ENCODE peak calls at places on chromosome 4, in seven cellular contexts. R is endothelial cell of umbilical vein, P is colonic mucosa, D is tibial artery, B is left ventricle myocardium inferior, V is dorsolateral prefrontal cortex, C is MM.1S. Q is an unnamed sample.

GRCh38 chr4:4761128-4761991 is 98.1 kb upstream of the MSX1 start:
- DNase-seq in R (no peak), P (no peak), D (no peak), B (no peak), V (no peak), C (no peak), Q (no peak)

GRCh38 chr4:41257257-41257900 is 651 bp downstream of the UCHL1 start:
- DNase-seq in R (peak; percentile 36), P (peak; percentile 32), D (peak; percentile 23), B (peak; percentile 22), V (peak; percentile 62), C (peak; percentile 91), Q (peak; percentile 45)

GRCh38 chr4:134089885-134090284 is 111.7 kb downstream of the PABPC4L start:
- DNase-seq in R (no peak), P (no peak), D (no peak), B (no peak), V (no peak), C (no peak), Q (no peak)

GRCh38 chr4:77336411-77337142 is 179.6 kb downstream of the CCNG2 start:
- DNase-seq in R (no peak), P (no peak), D (no peak), B (no peak), V (no peak), C (no peak), Q (no peak)

GRCh38 chr4:20761382-20761781 is 61.1 kb downstream of the PACRGL start:
- DNase-seq in R (no peak), P (no peak), D (no peak), B (no peak), V (no peak), C (no peak), Q (no peak)

GRCh38 chr4:103786593-103786992 is 66.8 kb upstream of the TACR3 start:
- DNase-seq in R (no peak), P (no peak), D (no peak), B (no peak), V (no peak), C (no peak), Q (no peak)

GRCh38 chr4:7715251-7716014 is 224.2 kb downstream of the AFAP1 start:
- DNase-seq in R (no peak), P (no peak), D (no peak), B (no peak), V (no peak), C (no peak), Q (no peak)

GRCh38 chr4:128513664-128514484 is 226.3 kb upstream of the PGRMC2 start:
- DNase-seq in R (no peak), P (no peak), D (no peak), B (no peak), V (no peak), C (peak; percentile 26), Q (no peak)

GRCh38 chr4:85722806-85723205 is 247.9 kb downstream of the ARHGAP24 start:
- DNase-seq in R (no peak), P (no peak), D (no peak), B (no peak), V (no peak), C (no peak), Q (no peak)

GRCh38 chr4:48653217-48654014 is 126.7 kb downstream of the FRYL start:
- DNase-seq in R (no peak), P (peak; percentile 54), D (peak; percentile 39), B (peak; percentile 57), V (peak; percentile 47), C (no peak), Q (no peak)

GRCh38 chr4:73742776-73743175 is 2.4 kb downstream of the CXCL8 start:
- DNase-seq in R (peak; percentile 16), P (no peak), D (no peak), B (no peak), V (no peak), C (no peak), Q (no peak)

GRCh38 chr4:43330288-43330687 is 437.8 kb downstream of the GRXCR1 start:
- DNase-seq in R (no peak), P (no peak), D (no peak), B (no peak), V (no peak), C (no peak), Q (no peak)

GRCh38 chr4:23770011-23770410 is 119.8 kb downstream of the PPARGC1A start:
- DNase-seq in R (no peak), P (no peak), D (no peak), B (no peak), V (no peak), C (no peak), Q (no peak)

GRCh38 chr4:188911199-188911598 is 772.0 kb downstream of the TRIML1 start:
- DNase-seq in R (no peak), P (no peak), D (no peak), B (no peak), V (no peak), C (no peak), Q (no peak)

GRCh38 chr4:22897520-22898108 is 204.9 kb downstream of the GBA3 start:
- DNase-seq in R (peak; percentile 2), P (no peak), D (no peak), B (no peak), V (peak; percentile 5), C (peak; percentile 27), Q (peak; percentile 29)

GRCh38 chr4:88911246-88912212 is 145.5 kb downstream of the FAM13A start:
- DNase-seq in R (no peak), P (no peak), D (no peak), B (no peak), V (no peak), C (no peak), Q (no peak)

GRCh38 chr4:110088670-110089069 is 109.7 kb downstream of the ELOVL6 start:
- DNase-seq in R (no peak), P (no peak), D (no peak), B (no peak), V (no peak), C (peak; percentile 32), Q (no peak)

GRCh38 chr4:101597204-101597603 is 193.3 kb upstream of the BANK1 start:
- DNase-seq in R (no peak), P (no peak), D (no peak), B (no peak), V (no peak), C (peak; percentile 46), Q (no peak)

DNA sequence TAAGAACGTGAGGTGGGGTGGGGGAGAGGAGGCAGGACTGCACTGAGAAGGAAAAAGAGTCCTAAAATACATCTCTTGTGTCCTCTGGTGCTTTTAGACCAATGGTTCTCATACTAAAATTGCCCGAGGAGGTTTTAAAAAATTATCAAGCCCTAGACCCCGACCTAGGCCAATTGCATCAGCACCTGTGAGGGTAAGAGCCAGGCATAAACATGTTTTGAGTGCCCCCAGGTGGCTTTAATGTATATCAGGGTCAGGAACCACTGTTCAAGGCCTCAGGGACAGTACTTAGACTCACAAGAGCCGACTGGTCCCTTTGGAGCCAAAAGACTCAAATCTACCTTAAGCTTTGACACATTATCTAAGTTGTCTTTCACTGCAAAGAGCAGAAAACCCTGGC is 37.5 kb upstream of the TMEM150C start:
- DNase-seq in R (no peak), P (no peak), D (no peak), B (no peak), V (no peak), C (no peak), Q (no peak)
- TF ChIP-seq CTCF in R (no peak), P (no peak), D (no peak), B (no peak), V (no peak), C (no peak), Q (no peak)

GRCh38 chr4:5891563-5892320 is 1.1 kb downstream of the CRMP1 start:
- DNase-seq in R (no peak), P (no peak), D (no peak), B (no peak), V (no peak), C (no peak), Q (no peak)
- H3K27me3 ChIP-seq in R (peaks cover 61% of the 10 kb centered on the region), P (peaks cover 55% of the 10 kb centered on the region), D (no peaks in the 10 kb centered on the region), B (peaks cover 98% of the 10 kb centered on the region), V (peaks cover 18% of the 10 kb centered on the region), C (peaks cover 30% of the 10 kb centered on the region), Q (peaks cover 4% of the 10 kb centered on the region)

DNA sequence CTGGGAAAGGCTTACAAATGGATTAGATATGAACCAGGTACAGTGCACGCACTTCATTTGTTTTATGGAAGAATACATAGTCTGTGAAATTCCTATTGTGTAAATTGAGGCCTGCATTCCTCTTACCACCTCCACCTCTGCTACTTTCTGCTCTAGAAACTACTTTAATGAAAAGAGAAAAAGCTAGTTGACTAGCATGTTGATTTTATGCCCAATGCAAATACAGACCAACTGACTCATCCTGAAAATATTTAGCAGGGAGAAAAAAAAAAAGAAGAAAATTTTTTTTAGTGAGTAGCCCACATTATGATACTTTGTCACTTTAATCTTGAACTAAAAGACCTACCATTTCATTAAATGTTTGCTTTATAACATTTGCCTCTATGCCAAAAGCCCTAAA is 41.2 kb downstream of the DCLK2 start:
- DNase-seq in R (peak; percentile 54), P (no peak), D (no peak), B (no peak), V (no peak), C (no peak), Q (no peak)
- H3K4me3 ChIP-seq in R (no peak overlapping the region), P (no peak overlapping the region), D (no peak overlapping the region), B (no peak overlapping the region), V (no peak overlapping the region), C (no peak overlapping the region), Q (no peak overlapping the region)

GRCh38 chr4:17560065-17560673 is 16.8 kb upstream of the LAP3 start:
- DNase-seq in R (no peak), P (no peak), D (no peak), B (no peak), V (no peak), C (no peak), Q (no peak)

GRCh38 chr4:17559709-17560048 is 17.3 kb upstream of the LAP3 start:
- DNase-seq in R (no peak), P (no peak), D (no peak), B (no peak), V (no peak), C (no peak), Q (no peak)

GRCh38 chr4:17561195-17561909 is 15.6 kb upstream of the LAP3 start:
- DNase-seq in R (no peak), P (no peak), D (no peak), B (no peak), V (no peak), C (no peak), Q (no peak)

GRCh38 chr4:17558941-17559708 is 17.9 kb upstream of the LAP3 start:
- DNase-seq in R (no peak), P (no peak), D (no peak), B (no peak), V (no peak), C (no peak), Q (no peak)

GRCh38 chr4:17562157-17562556 is 14.8 kb upstream of the LAP3 start:
- DNase-seq in R (no peak), P (no peak), D (no peak), B (no peak), V (no peak), C (no peak), Q (no peak)
- TF ChIP-seq CTCF in R (peak; percentile 19), P (no peak), D (no peak), B (peak; percentile 29), V (peak; percentile 31), C (no peak), Q (no peak)

GRCh38 chr4:37243722-37244582 is 591 bp upstream of the NWD2 start:
- DNase-seq in R (no peak), P (peak; percentile 32), D (no peak), B (no peak), V (no peak), C (no peak), Q (no peak)
- H3K27me3 ChIP-seq in R (peaks cover 27% of the 10 kb centered on the region), P (peaks cover 36% of the 10 kb centered on the region), D (no peaks in the 10 kb centered on the region), B (peaks cover 86% of the 10 kb centered on the region), V (peaks cover 20% of the 10 kb centered on the region), C (no peaks in the 10 kb centered on the region), Q (peaks cover 32% of the 10 kb centered on the region)

Q was measured in lung.